ENCODE peak calls at places on chromosomes 1 and 21, in nine cellular contexts. H, I, S, W, J, Z, L, V and P are unnamed samples.

GRCh38 chr1:45035631-45036301 is 23.7 kb downstream of the UROD start:
- DNase-seq in H (no peak), I (no peak), S (no peak), W (no peak), J (no peak), Z (no peak), L (no peak), V (no peak), P (no peak)

GRCh38 chr21:42581676-42582371 is 68.2 kb downstream of the SLC37A1 start:
- DNase-seq in H (no peak), I (peak; percentile 4), S (no peak), W (no peak), J (no peak), Z (no peak), L (no peak), V (no peak), P (no peak)

GRCh38 chr1:209162651-209163050 is 420.9 kb upstream of the CAMK1G start:
- DNase-seq in H (no peak), I (no peak), S (no peak), W (no peak), J (no peak), Z (no peak), L (no peak), V (no peak), P (no peak)

GRCh38 chr1:95793893-95794292 is 559.9 kb downstream of the RWDD3 start:
- DNase-seq in H (no peak), I (no peak), S (no peak), W (no peak), J (peak; percentile 5), Z (no peak), L (no peak), V (no peak), P (no peak)

GRCh38 chr21:43720539-43721224 is 1.8 kb downstream of the PDXK start:
- DNase-seq in H (no peak), I (no peak), S (no peak), W (no peak), J (no peak), Z (no peak), L (no peak), V (no peak), P (no peak)

GRCh38 chr1:1451696-1452364 is 2.3 kb downstream of the ATAD3C start:
- DNase-seq in H (no peak), I (no peak), S (no peak), W (no peak), J (no peak), Z (no peak), L (no peak), V (no peak), P (no peak)

GRCh38 chr1:37851271-37851670 is 8.1 kb downstream of the MTF1 start:
- DNase-seq in H (no peak), I (no peak), S (no peak), W (no peak), J (no peak), Z (no peak), L (no peak), V (no peak), P (no peak)

GRCh38 chr1:65626003-65626402 is 166.7 kb upstream of the PDE4B start:
- DNase-seq in H (no peak), I (peak; percentile 16), S (no peak), W (no peak), J (no peak), Z (no peak), L (no peak), V (no peak), P (no peak)

GRCh38 chr1:30758785-30759380 is 1.3 kb upstream of the LAPTM5 start:
- DNase-seq in H (no peak), I (no peak), S (no peak), W (no peak), J (no peak), Z (peak; percentile 33), L (peak; percentile 63), V (no peak), P (no peak)
- H3K4me3 ChIP-seq in H (no peak overlapping the region), I (no peak overlapping the region), S (no peak overlapping the region), W (no peak overlapping the region), J (no peak overlapping the region), Z (no peak overlapping the region), L (no peak overlapping the region), V (no peak overlapping the region), P (no peak overlapping the region)

DNA sequence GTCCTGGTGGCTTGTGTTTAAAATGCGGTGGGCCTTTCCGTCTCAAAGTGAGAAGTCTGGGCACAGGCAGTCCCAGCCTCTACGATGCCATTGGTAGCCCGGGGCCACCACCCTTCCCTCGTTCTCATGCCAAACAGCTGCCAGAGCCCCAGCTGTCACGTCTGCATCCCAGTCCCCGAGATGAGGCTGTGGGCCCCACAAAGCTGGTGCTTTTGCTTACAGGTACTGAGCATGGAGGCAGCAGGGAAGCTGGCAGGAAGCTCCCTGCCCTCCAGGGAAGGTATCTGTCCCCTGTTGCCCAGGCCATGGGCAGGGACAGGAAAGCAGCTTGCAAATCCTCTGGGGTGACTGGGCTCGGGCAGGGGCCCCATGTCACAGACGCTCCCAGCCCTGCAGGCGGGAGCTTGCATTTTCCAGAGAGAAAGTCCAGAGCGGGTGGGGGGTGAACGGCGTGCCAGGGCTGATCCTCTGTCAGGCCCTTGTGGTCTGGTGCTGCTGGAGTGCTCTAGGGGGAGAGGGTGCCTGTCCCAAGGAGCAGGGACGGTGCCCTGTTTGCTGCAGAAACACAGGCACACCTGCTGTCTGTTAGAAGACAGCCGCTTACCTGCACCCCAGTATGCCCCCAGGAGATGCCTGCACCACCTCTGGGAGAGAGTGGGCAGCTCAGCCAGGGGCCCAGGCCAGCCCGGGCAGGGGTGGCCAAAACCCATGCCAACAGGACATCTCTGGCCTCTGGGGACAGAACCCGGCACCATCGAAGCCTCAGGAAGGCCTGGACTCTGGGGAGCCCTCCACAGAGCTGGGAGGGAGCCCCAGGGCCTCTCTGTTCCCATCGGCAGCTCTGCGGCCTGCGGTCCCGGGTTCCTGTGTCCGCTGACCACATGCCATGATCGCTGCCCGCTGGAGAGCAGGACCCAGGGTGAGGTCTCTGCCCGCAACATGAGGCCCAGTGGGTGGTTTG is 45.9 kb downstream of the SLX9 start:
- DNase-seq in H (no peak), I (no peak), S (no peak), W (no peak), J (no peak), Z (no peak), L (no peak), V (no peak), P (no peak)
- H3K4me1 ChIP-seq in H (no peaks in the 10 kb centered on the region), I (peaks cover 4% of the 10 kb centered on the region), S (no peaks in the 10 kb centered on the region), W (peaks cover 29% of the 10 kb centered on the region), J (peaks cover 76% of the 10 kb centered on the region), Z (peaks cover 7% of the 10 kb centered on the region), L (no peaks in the 10 kb centered on the region), V (no peaks in the 10 kb centered on the region), P (peaks cover 39% of the 10 kb centered on the region)

GRCh38 chr1:58858344-58858673 is 74.5 kb upstream of the JUN start:
- DNase-seq in H (no peak), I (no peak), S (no peak), W (no peak), J (peak; percentile 64), Z (no peak), L (peak; percentile 64), V (no peak), P (no peak)
- H3K4me3 ChIP-seq in H (no peak overlapping the region), I (no peak overlapping the region), S (no peak overlapping the region), W (no peak overlapping the region), J (no peak overlapping the region), Z (no peak overlapping the region), L (no peak overlapping the region), V (no peak overlapping the region), P (no peak overlapping the region)

GRCh38 chr1:58568271-58568860 is 8.7 kb downstream of the TACSTD2 start:
- DNase-seq in H (no peak), I (no peak), S (no peak), W (no peak), J (no peak), Z (no peak), L (no peak), V (no peak), P (no peak)

GRCh38 chr1:58570094-58570493 is 7.0 kb downstream of the TACSTD2 start:
- DNase-seq in H (no peak), I (no peak), S (no peak), W (no peak), J (peak; percentile 58), Z (no peak), L (no peak), V (no peak), P (no peak)

GRCh38 chr1:58566339-58566738 is 10.7 kb downstream of the TACSTD2 start:
- DNase-seq in H (no peak), I (no peak), S (no peak), W (no peak), J (no peak), Z (no peak), L (no peak), V (no peak), P (no peak)

GRCh38 chr1:58570817-58571216 is 6.2 kb downstream of the TACSTD2 start:
- DNase-seq in H (no peak), I (no peak), S (no peak), W (no peak), J (peak; percentile 10), Z (no peak), L (no peak), V (no peak), P (peak; percentile 55)

GRCh38 chr1:58568911-58569310 is 8.1 kb downstream of the TACSTD2 start:
- DNase-seq in H (no peak), I (no peak), S (no peak), W (no peak), J (no peak), Z (no peak), L (no peak), V (no peak), P (no peak)
- H3K4me1 ChIP-seq in H (peaks cover 28% of the 10 kb centered on the region), I (no peaks in the 10 kb centered on the region), S (no peaks in the 10 kb centered on the region), W (no peaks in the 10 kb centered on the region), J (peaks cover 25% of the 10 kb centered on the region), Z (no peaks in the 10 kb centered on the region), L (no peaks in the 10 kb centered on the region), V (peaks cover 39% of the 10 kb centered on the region), P (no peaks in the 10 kb centered on the region)

GRCh38 chr1:241749041-241749798 is 97.1 kb downstream of the WDR64 start:
- DNase-seq in H (no peak), I (no peak), S (no peak), W (no peak), J (no peak), Z (peak; percentile 3), L (no peak), V (peak; percentile 18), P (no peak)
- H3K4me3 ChIP-seq in H (peak overlapping the region; percentile 41), I (peak overlapping the region; percentile 19), S (peak overlapping the region; percentile 55), W (peak overlapping the region; percentile 69), J (no peak overlapping the region), Z (no peak overlapping the region), L (no peak overlapping the region), V (peak overlapping the region; percentile 60), P (peak overlapping the region; percentile 32)

GRCh38 chr1:236127045-236127444 is 15.3 kb upstream of the GPR137B start:
- DNase-seq in H (no peak), I (no peak), S (no peak), W (no peak), J (no peak), Z (no peak), L (no peak), V (no peak), P (no peak)
- H3K4me1 ChIP-seq in H (no peaks in the 10 kb centered on the region), I (no peaks in the 10 kb centered on the region), S (no peaks in the 10 kb centered on the region), W (no peaks in the 10 kb centered on the region), J (peaks cover 16% of the 10 kb centered on the region), Z (no peaks in the 10 kb centered on the region), L (no peaks in the 10 kb centered on the region), V (no peaks in the 10 kb centered on the region), P (no peaks in the 10 kb centered on the region)

GRCh38 chr1:25805863-25806225 is 5.9 kb downstream of the SELENON start:
- DNase-seq in H (peak; percentile 57), I (no peak), S (no peak), W (peak; percentile 74), J (no peak), Z (peak; percentile 38), L (no peak), V (no peak), P (no peak)
- H3K4me3 ChIP-seq in H (no peak overlapping the region), I (no peak overlapping the region), S (no peak overlapping the region), W (no peak overlapping the region), J (no peak overlapping the region), Z (no peak overlapping the region), L (no peak overlapping the region), V (no peak overlapping the region), P (no peak overlapping the region)